ENCODE peak calls at places on chromosomes 6 and 20, in four cellular contexts. One of them, this sample, is unnamed.

GRCh38 chr20:18287546-18287914 is 797 bp upstream of the ZNF133 start:
- DNase-seq in erythroblast: no peak
- DNase-seq in IMR-90: no peak
- DNase-seq in Peyer's patch: no peak
- DNase-seq in this sample: no peak

GRCh38 chr6:159608961-159609673 is 83.9 kb downstream of the SOD2 start:
- DNase-seq in erythroblast: peak; percentile 50
- DNase-seq in IMR-90: peak; percentile 28
- DNase-seq in Peyer's patch: no peak
- DNase-seq in this sample: no peak

GRCh38 chr6:404685-405423 is 13.3 kb downstream of the IRF4 start:
- DNase-seq in erythroblast: no peak
- DNase-seq in IMR-90: no peak
- DNase-seq in Peyer's patch: no peak
- DNase-seq in this sample: no peak

GRCh38 chr6:154479388-154480143 is 30.9 kb downstream of the CNKSR3 start:
- DNase-seq in erythroblast: no peak
- DNase-seq in IMR-90: peak; percentile 67
- DNase-seq in Peyer's patch: no peak
- DNase-seq in this sample: no peak

GRCh38 chr6:157047951-157048350 is 270.8 kb downstream of the ARID1B start:
- DNase-seq in erythroblast: no peak
- DNase-seq in IMR-90: peak; percentile 33
- DNase-seq in Peyer's patch: no peak
- DNase-seq in this sample: no peak

GRCh38 chr20:50850721-50851286 is 55.9 kb downstream of the BCAS4 start:
- DNase-seq in erythroblast: no peak
- DNase-seq in IMR-90: no peak
- DNase-seq in Peyer's patch: no peak
- DNase-seq in this sample: no peak

GRCh38 chr20:23270427-23270911 is 80.1 kb upstream of the NXT1 start:
- DNase-seq in erythroblast: no peak
- DNase-seq in IMR-90: peak; percentile 90
- DNase-seq in Peyer's patch: no peak
- DNase-seq in this sample: no peak

GRCh38 chr6:41743406-41744235 is 3.6 kb downstream of the PGC start:
- DNase-seq in erythroblast: no peak
- DNase-seq in IMR-90: no peak
- DNase-seq in Peyer's patch: no peak
- DNase-seq in this sample: no peak

GRCh38 chr20:32607324-32607723 is 22.2 kb upstream of the NOL4L start:
- DNase-seq in erythroblast: no peak
- DNase-seq in IMR-90: no peak
- DNase-seq in Peyer's patch: no peak
- DNase-seq in this sample: no peak

GRCh38 chr6:122778961-122779671 is 400 bp upstream of the FABP7 start:
- DNase-seq in erythroblast: no peak
- DNase-seq in IMR-90: no peak
- DNase-seq in Peyer's patch: no peak
- DNase-seq in this sample: no peak

GRCh38 chr6:168715643-168716481 is 274.9 kb downstream of the SMOC2 start:
- DNase-seq in erythroblast: no peak
- DNase-seq in IMR-90: no peak
- DNase-seq in Peyer's patch: no peak
- DNase-seq in this sample: no peak

GRCh38 chr6:97394160-97394748 is 111.2 kb upstream of the MMS22L start:
- DNase-seq in erythroblast: peak; percentile 70
- DNase-seq in IMR-90: peak; percentile 57
- DNase-seq in Peyer's patch: no peak
- DNase-seq in this sample: peak; percentile 37
- TF ChIP-seq POLR2A in erythroblast: no peak
- TF ChIP-seq POLR2A in IMR-90: no peak
- TF ChIP-seq POLR2A in Peyer's patch: no peak
- TF ChIP-seq POLR2A in this sample: no peak

GRCh38 chr6:3409699-3410384 is 47.0 kb downstream of the SLC22A23 start:
- DNase-seq in erythroblast: no peak
- DNase-seq in IMR-90: no peak
- DNase-seq in Peyer's patch: peak; percentile 79
- DNase-seq in this sample: peak; percentile 81
- TF ChIP-seq POLR2A in erythroblast: no peak
- TF ChIP-seq POLR2A in IMR-90: no peak
- TF ChIP-seq POLR2A in Peyer's patch: no peak
- TF ChIP-seq POLR2A in this sample: no peak

GRCh38 chr20:53738945-53739798 is 145.5 kb upstream of the ZNF217 start:
- DNase-seq in erythroblast: peak; percentile 51
- DNase-seq in IMR-90: no peak
- DNase-seq in Peyer's patch: no peak
- DNase-seq in this sample: no peak

GRCh38 chr20:53739799-53740785 is 146.5 kb upstream of the ZNF217 start:
- DNase-seq in erythroblast: peak; percentile 29
- DNase-seq in IMR-90: peak; percentile 44
- DNase-seq in Peyer's patch: no peak
- DNase-seq in this sample: no peak

GRCh38 chr20:53736757-53737403 is 143.2 kb upstream of the ZNF217 start:
- DNase-seq in erythroblast: no peak
- DNase-seq in IMR-90: peak; percentile 49
- DNase-seq in Peyer's patch: no peak
- DNase-seq in this sample: no peak

GRCh38 chr20:53737404-53738038 is 143.9 kb upstream of the ZNF217 start:
- DNase-seq in erythroblast: peak; percentile 70
- DNase-seq in IMR-90: no peak
- DNase-seq in Peyer's patch: no peak
- DNase-seq in this sample: no peak

DNA sequence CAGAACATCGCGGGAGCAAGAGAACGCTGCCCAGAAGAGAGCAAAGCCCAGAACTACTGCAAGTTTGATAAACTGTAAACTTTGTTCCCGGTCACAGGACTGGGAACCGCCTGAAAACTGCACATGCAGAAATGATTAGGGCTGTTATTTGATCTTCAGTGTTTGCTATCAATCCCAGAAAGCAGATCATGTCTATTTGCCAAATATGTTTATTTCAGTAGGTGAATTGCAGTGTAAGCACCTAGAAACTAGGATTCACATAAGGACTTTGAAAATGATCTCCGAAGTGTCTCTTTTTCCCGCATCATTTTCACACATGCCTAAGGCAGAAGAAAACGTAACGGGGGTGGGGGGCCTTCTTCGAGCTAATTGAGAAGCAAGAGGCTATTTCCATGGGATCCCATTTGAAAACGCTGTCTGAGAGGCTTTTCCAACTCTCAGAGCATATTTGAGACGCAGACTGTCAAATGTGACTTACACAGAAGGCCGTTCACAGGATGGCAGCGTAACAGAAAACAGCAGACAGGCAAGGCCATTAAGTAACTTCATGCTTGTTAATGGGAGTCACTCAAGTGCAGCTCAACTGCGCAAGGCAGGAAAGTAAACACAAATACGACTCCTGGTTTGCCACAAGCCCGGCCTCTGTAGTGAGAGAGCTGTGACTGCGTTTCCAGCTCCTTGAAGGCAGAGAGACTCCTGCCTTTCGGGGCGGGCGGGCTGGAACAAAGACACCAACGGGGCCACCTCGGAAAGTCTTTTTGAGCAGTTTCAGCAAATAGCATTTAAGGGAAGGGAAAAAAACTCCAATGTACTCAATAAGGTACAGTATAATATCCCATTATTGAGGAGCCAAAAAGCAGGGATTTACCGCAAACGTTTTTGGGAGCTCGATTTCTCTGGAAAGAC is 144.7 kb upstream of the ZNF217 start:
- DNase-seq in erythroblast: peak; percentile 45
- DNase-seq in IMR-90: peak; percentile 90
- DNase-seq in Peyer's patch: peak; percentile 78
- DNase-seq in this sample: peak; percentile 93
- TF ChIP-seq POLR2A in erythroblast: no peak
- TF ChIP-seq POLR2A in IMR-90: peak; percentile 75
- TF ChIP-seq POLR2A in Peyer's patch: peak; percentile 57
- TF ChIP-seq POLR2A in this sample: no peak

DNA sequence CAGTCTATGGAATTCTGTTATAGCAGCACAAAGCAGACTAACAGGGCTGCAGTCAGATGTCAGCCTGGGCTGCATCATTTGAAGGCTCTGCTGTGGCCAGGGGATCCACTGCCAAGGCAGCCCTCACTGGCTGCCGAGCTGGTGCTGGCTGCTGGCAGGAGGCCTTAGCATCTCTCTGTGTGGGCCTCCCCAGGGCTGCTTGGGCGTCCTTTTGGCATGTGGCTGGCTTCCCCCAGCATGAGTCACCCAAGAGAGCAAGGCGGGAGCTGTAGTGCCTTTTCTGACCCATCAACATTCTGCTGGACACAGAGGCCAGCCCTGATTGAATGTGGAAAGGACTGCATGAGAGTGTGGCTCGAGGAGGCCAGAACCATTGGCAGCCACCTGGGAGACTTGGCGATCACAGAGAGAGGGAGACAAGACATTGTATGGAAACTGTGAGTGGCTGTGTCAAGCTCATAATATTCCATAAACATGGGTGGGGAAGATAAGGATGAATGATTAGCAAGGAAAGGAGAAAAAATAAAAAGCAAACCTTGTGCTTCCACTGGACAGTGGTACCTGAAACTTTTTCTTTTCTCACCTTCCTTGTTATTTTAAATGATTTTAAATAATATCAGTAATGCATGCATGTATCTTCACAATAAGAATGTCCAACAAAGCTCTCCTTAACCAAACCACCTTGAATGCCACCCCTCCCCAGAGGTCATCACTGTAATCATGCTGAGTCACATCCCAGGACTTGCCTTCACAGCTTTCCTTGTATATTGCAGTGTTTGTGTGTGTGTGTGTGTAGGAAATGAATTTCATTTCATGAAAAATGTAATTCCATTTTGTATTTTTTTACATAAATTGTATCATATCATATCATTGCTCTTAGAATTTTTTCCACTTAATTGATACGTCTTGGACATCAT is 55.0 kb upstream of the VSX1 start:
- DNase-seq in erythroblast: no peak
- DNase-seq in IMR-90: peak; percentile 87
- DNase-seq in Peyer's patch: no peak
- DNase-seq in this sample: no peak
- TF ChIP-seq POLR2A in erythroblast: no peak
- TF ChIP-seq POLR2A in IMR-90: no peak
- TF ChIP-seq POLR2A in Peyer's patch: no peak
- TF ChIP-seq POLR2A in this sample: no peak

DNA sequence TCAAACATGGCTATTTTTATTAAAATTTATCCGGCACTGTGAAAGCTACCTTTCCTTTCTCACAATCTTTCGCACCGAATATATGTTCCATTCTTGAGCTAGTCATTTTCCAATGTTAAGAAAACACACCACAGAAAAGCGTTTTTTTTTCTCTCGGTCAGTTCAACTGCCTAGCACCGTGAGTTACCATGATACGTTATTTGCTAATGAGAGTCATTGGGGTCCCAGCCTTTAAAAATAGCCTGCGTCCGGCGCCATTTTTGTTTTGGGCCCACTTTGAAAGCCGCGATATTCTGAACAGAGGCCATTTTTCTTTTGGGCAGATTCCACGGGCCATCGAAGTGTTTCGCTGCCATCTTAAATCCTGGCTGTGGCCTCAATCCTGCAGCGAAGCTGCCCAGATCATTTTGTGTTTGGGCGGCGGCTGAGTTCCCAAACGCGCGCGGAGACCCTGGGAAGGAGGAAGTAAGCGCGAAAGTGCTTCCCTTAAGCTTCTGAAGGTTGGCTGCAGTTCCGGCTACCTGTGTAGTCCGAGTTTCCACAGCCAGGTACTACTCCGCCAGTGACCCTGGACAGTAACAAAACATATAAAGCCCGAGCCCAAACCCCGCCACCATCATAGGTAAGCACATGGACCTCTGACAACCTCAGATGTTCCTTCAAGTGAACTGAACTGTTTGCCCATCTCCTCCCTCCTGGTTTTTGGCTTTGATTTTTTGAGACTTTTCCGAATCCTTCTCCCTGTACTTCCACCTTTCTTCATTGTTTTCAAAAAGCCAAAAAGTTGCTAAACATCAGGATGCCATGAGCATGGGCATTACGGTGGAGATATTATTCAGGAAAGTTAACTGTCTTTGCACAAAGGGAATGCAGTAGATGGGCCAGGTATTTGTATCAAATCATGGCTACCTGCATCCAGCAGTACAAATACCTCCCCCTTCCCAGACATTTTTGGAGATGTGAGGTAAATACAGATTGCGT is at the start of gene SLX4IP:
- DNase-seq in erythroblast: peak; percentile 95
- DNase-seq in IMR-90: peak; percentile 95
- DNase-seq in Peyer's patch: peak; percentile 88
- DNase-seq in this sample: peak; percentile 97
- TF ChIP-seq POLR2A in erythroblast: peak; percentile 75
- TF ChIP-seq POLR2A in IMR-90: no peak
- TF ChIP-seq POLR2A in Peyer's patch: no peak
- TF ChIP-seq POLR2A in this sample: no peak

GRCh38 chr6:92559002-92559401 is 860.4 kb downstream of the EPHA7 start:
- DNase-seq in erythroblast: no peak
- DNase-seq in IMR-90: no peak
- DNase-seq in Peyer's patch: no peak
- DNase-seq in this sample: no peak

GRCh38 chr6:92564393-92564792 is 855.0 kb downstream of the EPHA7 start:
- DNase-seq in erythroblast: no peak
- DNase-seq in IMR-90: no peak
- DNase-seq in Peyer's patch: no peak
- DNase-seq in this sample: no peak

DNA sequence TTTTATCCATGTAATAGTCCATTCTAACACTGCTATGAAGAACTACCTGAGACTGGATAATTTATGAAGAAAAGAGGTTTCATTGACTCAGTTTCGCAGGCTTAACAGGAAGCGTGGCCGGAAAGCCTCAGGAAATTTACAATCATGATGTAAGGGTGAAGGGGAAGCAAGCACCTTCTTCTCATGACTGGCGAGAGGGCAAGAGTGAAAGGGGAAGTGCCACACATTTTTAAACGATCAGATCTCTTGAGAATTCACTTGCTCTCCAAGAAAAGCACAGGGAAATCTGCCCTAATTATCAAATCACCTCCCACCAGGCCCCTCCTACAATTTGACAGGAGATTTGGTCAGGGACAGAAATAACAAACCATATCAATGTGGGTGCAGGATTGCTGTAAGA is 859.7 kb downstream of the EPHA7 start:
- DNase-seq in erythroblast: no peak
- DNase-seq in IMR-90: no peak
- DNase-seq in Peyer's patch: no peak
- DNase-seq in this sample: no peak
- TF ChIP-seq POLR2A in erythroblast: no peak
- TF ChIP-seq POLR2A in IMR-90: no peak
- TF ChIP-seq POLR2A in Peyer's patch: no peak
- TF ChIP-seq POLR2A in this sample: no peak

This sample was measured in lower leg skin.